ENCODE peak calls at places on chromosomes 11 and 22, in eight cellular contexts. J is prostate gland, S is colonic mucosa, P is fibroblast of lung, M is glutamatergic neuron, E is Peyer's patch, N is adrenal gland, T is epithelial cell of esophagus. G is an unnamed sample.

GRCh38 chr11:78698612-78699011 is 123.9 kb upstream of the NARS2 start:
- DNase-seq in J (no peak), S (no peak), P (peak; percentile 92), M (no peak), E (no peak), N (peak; percentile 74), T (peak; percentile 73), G (no peak)

GRCh38 chr22:30206964-30207363 is 39.6 kb downstream of the LIF start:
- DNase-seq in J (no peak), S (no peak), P (peak; percentile 99), M (no peak), E (no peak), N (peak; percentile 87), T (peak; percentile 92), G (no peak)

GRCh38 chr11:119742263-119742861 is 13.4 kb upstream of the NECTIN1 start:
- DNase-seq in J (no peak), S (peak; percentile 62), P (peak; percentile 42), M (peak; percentile 78), E (no peak), N (no peak), T (no peak), G (no peak)

GRCh38 chr11:66973956-66974585 is 1.0 kb upstream of the C11orf86 start:
- DNase-seq in J (no peak), S (no peak), P (no peak), M (no peak), E (no peak), N (no peak), T (no peak), G (no peak)

GRCh38 chr22:36356708-36357694 is 30.8 kb downstream of the MYH9 start:
- DNase-seq in J (no peak), S (no peak), P (peak; percentile 60), M (no peak), E (no peak), N (no peak), T (peak; percentile 79), G (peak; percentile 79)

GRCh38 chr11:105609832-105610781 is at the start of gene GRIA4:
- DNase-seq in J (no peak), S (peak; percentile 18), P (peak; percentile 67), M (peak; percentile 79), E (peak; percentile 17), N (peak; percentile 80), T (peak; percentile 24), G (no peak)

GRCh38 chr11:91081440-91082088 is 858.7 kb upstream of the CHORDC1 start:
- DNase-seq in J (no peak), S (no peak), P (peak; percentile 33), M (peak; percentile 30), E (no peak), N (peak; percentile 72), T (peak; percentile 89), G (no peak)

GRCh38 chr11:72263363-72263762 is 19.4 kb upstream of the PHOX2A start:
- DNase-seq in J (no peak), S (no peak), P (peak; percentile 77), M (no peak), E (no peak), N (no peak), T (peak; percentile 67), G (peak; percentile 49)

GRCh38 chr11:76803811-76804600 is 20.9 kb downstream of the TSKU start:
- DNase-seq in J (no peak), S (peak; percentile 16), P (peak; percentile 48), M (no peak), E (no peak), N (peak; percentile 50), T (no peak), G (peak; percentile 23)

GRCh38 chr11:120238968-120239620 is 846 bp upstream of the POU2F3 start:
- DNase-seq in J (no peak), S (no peak), P (no peak), M (no peak), E (no peak), N (no peak), T (no peak), G (no peak)

GRCh38 chr11:61149624-61150615 is 11.3 kb downstream of the VPS37C start:
- DNase-seq in J (no peak), S (no peak), P (no peak), M (no peak), E (no peak), N (no peak), T (peak; percentile 8), G (peak; percentile 44)

GRCh38 chr11:118715245-118715807 is 35.9 kb upstream of the TREH start:
- DNase-seq in J (no peak), S (no peak), P (peak; percentile 23), M (no peak), E (peak; percentile 24), N (no peak), T (peak; percentile 24), G (no peak)

GRCh38 chr11:57097149-57097548 is 84.6 kb upstream of the LRRC55 start:
- DNase-seq in J (no peak), S (no peak), P (no peak), M (no peak), E (no peak), N (no peak), T (no peak), G (no peak)

GRCh38 chr11:115170133-115170815 is 333.9 kb downstream of the CADM1 start:
- DNase-seq in J (no peak), S (peak; percentile 47), P (no peak), M (peak; percentile 69), E (no peak), N (peak; percentile 83), T (peak; percentile 30), G (no peak)

GRCh38 chr22:44538071-44538470 is 40.0 kb upstream of the RTL6 start:
- DNase-seq in J (no peak), S (no peak), P (peak; percentile 51), M (no peak), E (no peak), N (no peak), T (peak; percentile 71), G (no peak)

GRCh38 chr22:27554106-27554814 is 247.3 kb downstream of the MN1 start:
- DNase-seq in J (no peak), S (peak; percentile 56), P (peak; percentile 66), M (no peak), E (no peak), N (no peak), T (peak; percentile 85), G (no peak)

GRCh38 chr22:27552863-27553262 is 248.7 kb downstream of the MN1 start:
- DNase-seq in J (no peak), S (no peak), P (no peak), M (no peak), E (no peak), N (no peak), T (no peak), G (no peak)

GRCh38 chr22:27556371-27556770 is 245.2 kb downstream of the MN1 start:
- DNase-seq in J (no peak), S (no peak), P (peak; percentile 56), M (no peak), E (no peak), N (no peak), T (no peak), G (no peak)

GRCh38 chr22:27554841-27555456 is 246.6 kb downstream of the MN1 start:
- DNase-seq in J (no peak), S (no peak), P (peak; percentile 42), M (no peak), E (no peak), N (no peak), T (peak; percentile 56), G (no peak)

GRCh38 chr22:27551402-27551801 is 250.2 kb downstream of the MN1 start:
- DNase-seq in J (no peak), S (no peak), P (no peak), M (no peak), E (no peak), N (no peak), T (no peak), G (no peak)
- TF ChIP-seq CTCF in J (no peak), S (no peak), P (no peak), M (no peak), E (no peak), N (no peak), T (no peak), G (no peak)

DNA sequence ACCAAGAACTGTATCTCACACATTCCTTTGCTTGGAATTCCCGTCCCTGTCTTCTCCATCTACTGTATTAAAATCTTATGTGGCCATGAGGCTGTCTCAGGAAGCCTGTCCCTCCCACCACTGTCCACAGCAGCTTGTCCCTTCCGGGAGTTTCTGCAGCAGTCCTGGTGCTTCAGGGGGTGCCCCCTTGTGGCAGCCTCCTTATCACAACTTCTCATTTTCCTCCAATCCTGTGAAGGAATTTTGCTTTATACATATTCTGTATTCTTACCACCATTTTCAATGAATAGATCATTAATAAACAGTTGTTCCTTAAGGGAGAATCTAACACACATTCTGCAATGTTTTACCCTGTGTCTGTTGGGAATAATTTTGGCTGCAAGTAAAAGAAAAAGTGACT is 220.4 kb upstream of the RAG2 start:
- DNase-seq in J (no peak), S (no peak), P (no peak), M (peak; percentile 43), E (no peak), N (no peak), T (peak; percentile 3), G (no peak)
- TF ChIP-seq CTCF in J (no peak), S (no peak), P (no peak), M (peak; percentile 30), E (no peak), N (peak; percentile 20), T (peak; percentile 9), G (peak; percentile 13)

GRCh38 chr11:94974178-94974577 is 669 bp downstream of the KDM4D start:
- DNase-seq in J (no peak), S (no peak), P (no peak), M (no peak), E (no peak), N (no peak), T (no peak), G (no peak)

GRCh38 chr11:94964934-94965333 is 8.4 kb downstream of the CWC15 start:
- DNase-seq in J (no peak), S (no peak), P (no peak), M (no peak), E (no peak), N (no peak), T (no peak), G (no peak)

GRCh38 chr11:94973099-94973968 is at the start of the genes CWC15 and KDM4D:
- DNase-seq in J (peak; percentile 94), S (peak; percentile 96), P (peak; percentile 91), M (peak; percentile 96), E (peak; percentile 92), N (peak; percentile 97), T (peak; percentile 94), G (peak; percentile 92)

GRCh38 chr11:94968334-94968958 is 4.9 kb downstream of the CWC15 start:
- DNase-seq in J (no peak), S (no peak), P (peak; percentile 30), M (no peak), E (no peak), N (no peak), T (peak; percentile 38), G (no peak)
- TF ChIP-seq CTCF in J (no peak), S (peak; percentile 30), P (peak; percentile 47), M (peak; percentile 71), E (peak; percentile 32), N (peak; percentile 73), T (peak; percentile 58), G (peak; percentile 65)

GRCh38 chr11:101292661-101293240 is 163.1 kb upstream of the PGR start:
- DNase-seq in J (no peak), S (no peak), P (no peak), M (no peak), E (no peak), N (no peak), T (no peak), G (no peak)

DNA sequence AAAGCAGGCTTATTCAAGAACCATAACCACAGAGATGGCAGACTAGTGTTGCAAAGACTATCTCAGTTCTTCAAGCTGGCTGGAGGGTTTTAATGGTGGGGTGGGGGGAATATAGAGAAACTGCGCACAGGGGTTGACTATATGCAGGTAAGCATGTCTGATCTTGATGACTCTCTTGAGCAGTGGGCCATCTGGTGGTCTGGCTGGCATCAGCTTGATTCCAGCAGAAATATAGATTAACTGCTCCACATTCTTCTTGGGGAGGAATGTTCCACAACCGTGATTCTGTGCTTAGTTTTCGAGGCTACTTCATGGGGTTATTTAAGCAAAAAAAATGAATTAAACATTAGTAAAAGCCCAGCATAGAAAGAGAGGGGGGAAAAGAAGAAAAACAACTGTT is 158.8 kb upstream of the PGR start:
- DNase-seq in J (no peak), S (no peak), P (no peak), M (no peak), E (no peak), N (no peak), T (no peak), G (no peak)
- TF ChIP-seq CTCF in J (no peak), S (no peak), P (no peak), M (no peak), E (no peak), N (no peak), T (no peak), G (no peak)